ENCODE peak calls at places on chromosomes 3 and 15, in five cellular contexts. R is ovary; O is breast epithelium; F is brain microvascular endothelial cell; E is CD8-positive, alpha-beta memory T cell. W is an unnamed sample.

GRCh38 chr15:83380682-83381081 is 66.5 kb upstream of the SH3GL3 start:
- DNase-seq in R (no peak), E (no peak), O (peak; percentile 66), F (peak; percentile 6), W (no peak)

GRCh38 chr3:138687236-138687635 is 78.7 kb downstream of the FAIM start:
- DNase-seq in E (no peak), F (peak; percentile 11), O (no peak), R (no peak), W (no peak)

GRCh38 chr3:5240740-5241139 is 53.2 kb downstream of the EDEM1 start:
- DNase-seq in F (no peak), O (no peak), E (no peak), R (no peak), W (no peak)

GRCh38 chr3:133955892-133956291 is 60.2 kb upstream of the RAB6B start:
- DNase-seq in R (no peak), E (no peak), O (no peak), F (no peak), W (no peak)

GRCh38 chr3:117184574-117184973 is 475.0 kb downstream of the TUSC7 start:
- DNase-seq in R (no peak), E (no peak), F (peak; percentile 45), O (no peak), W (no peak)

GRCh38 chr3:171569571-171570132 is 109.4 kb upstream of the TNIK start:
- DNase-seq in F (no peak), R (no peak), E (no peak), O (no peak), W (no peak)

GRCh38 chr3:15974647-15975046 is 176.9 kb upstream of the ANKRD28 start:
- DNase-seq in O (no peak), F (no peak), E (no peak), R (no peak), W (peak; percentile 43)

GRCh38 chr3:46670891-46671427 is 22.5 kb downstream of the ALS2CL start:
- DNase-seq in E (no peak), R (no peak), O (no peak), F (no peak), W (no peak)

GRCh38 chr15:27743078-27743477 is 356.0 kb downstream of the OCA2 start:
- DNase-seq in O (no peak), E (no peak), R (no peak), F (no peak), W (no peak)

GRCh38 chr3:184077881-184078280 is 19.0 kb upstream of the HTR3E start:
- DNase-seq in O (no peak), F (no peak), R (no peak), E (no peak), W (no peak)

GRCh38 chr15:82532383-82532990 is 7.8 kb downstream of the RPS17 start:
- DNase-seq in F (no peak), R (peak; percentile 17), O (peak; percentile 15), E (no peak), W (no peak)

GRCh38 chr3:195715583-195716266 is 5.1 kb upstream of the MUC20 start:
- DNase-seq in E (no peak), F (no peak), O (no peak), R (no peak), W (no peak)

GRCh38 chr3:195907730-195908438 is 467 bp downstream of the TNK2 start:
- DNase-seq in R (peak; percentile 49), F (no peak), E (peak; percentile 62), O (no peak), W (no peak)

GRCh38 chr3:187211532-187212274 is 14.4 kb downstream of the RTP1 start:
- DNase-seq in O (peak; percentile 50), F (peak; percentile 22), E (no peak), R (no peak), W (no peak)

GRCh38 chr3:165640970-165641369 is 196.3 kb downstream of the BCHE start:
- DNase-seq in R (no peak), F (no peak), O (no peak), E (no peak), W (no peak)

GRCh38 chr3:11556851-11557644 is 86.7 kb downstream of the VGLL4 start:
- DNase-seq in F (peak; percentile 97), E (no peak), O (no peak), R (no peak), W (no peak)

GRCh38 chr3:127363171-127363570 is 75.3 kb upstream of the PRR20G start:
- DNase-seq in E (no peak), F (no peak), R (no peak), O (no peak), W (no peak)

GRCh38 chr3:84096188-84096587 is 862.6 kb upstream of the CADM2 start:
- DNase-seq in E (no peak), O (no peak), F (no peak), R (no peak), W (no peak)

GRCh38 chr15:37550360-37551024 is 383.9 kb upstream of the TMCO5A start:
- DNase-seq in R (no peak), E (no peak), O (no peak), F (no peak), W (no peak)

GRCh38 chr3:159865042-159865579 is 123.5 kb upstream of the IL12A start:
- DNase-seq in E (no peak), F (peak; percentile 43), R (no peak), O (no peak), W (no peak)

GRCh38 chr15:86661580-86661979 is 581.9 kb downstream of the AGBL1 start:
- DNase-seq in E (no peak), F (no peak), R (no peak), O (no peak), W (no peak)

GRCh38 chr15:38547255-38547997 is 17.2 kb downstream of the RASGRP1 start:
- DNase-seq in F (peak; percentile 20), R (no peak), O (no peak), E (no peak), W (no peak)

GRCh38 chr3:111864821-111865656 is 6.0 kb downstream of the PHLDB2 start:
- DNase-seq in O (no peak), E (no peak), R (no peak), F (peak; percentile 94), W (no peak)

GRCh38 chr15:39200586-39200985 is 380.3 kb upstream of the THBS1 start:
- DNase-seq in F (no peak), O (no peak), E (no peak), R (no peak), W (no peak)

GRCh38 chr15:79522656-79523055 is 90.5 kb downstream of the MINAR1 start:
- DNase-seq in E (no peak), O (no peak), F (no peak), R (no peak), W (no peak)

GRCh38 chr15:73697033-73697467 is 12.9 kb downstream of the CD276 start:
- DNase-seq in R (peak; percentile 91), O (peak; percentile 58), F (peak; percentile 80), E (peak; percentile 77), W (no peak)

GRCh38 chr3:84440306-84440705 is 518.5 kb upstream of the CADM2 start:
- DNase-seq in E (no peak), R (no peak), O (no peak), F (no peak), W (no peak)

GRCh38 chr3:114308830-114309229 is 15.0 kb downstream of the TIGIT start:
- DNase-seq in R (no peak), O (no peak), F (no peak), E (peak; percentile 71), W (no peak)

GRCh38 chr3:42504334-42505202 is 2.1 kb downstream of the VIPR1 start:
- DNase-seq in R (no peak), F (no peak), E (no peak), O (peak; percentile 16), W (no peak)

GRCh38 chr15:70111203-70112017 is 13.7 kb upstream of the TLE3 start:
- DNase-seq in R (peak; percentile 84), F (peak; percentile 86), O (peak; percentile 44), E (no peak), W (no peak)
- H3K4me3 ChIP-seq in R (no peak overlapping the region), F (no peak overlapping the region), O (no peak overlapping the region), E (no peak overlapping the region), W (no peak overlapping the region)

GRCh38 chr3:8494332-8494731 is 7.3 kb upstream of the LMCD1 start:
- DNase-seq in O (no peak), F (no peak), R (no peak), E (no peak), W (no peak)
- H3K27ac ChIP-seq in O (no peak overlapping the region), F (no peak overlapping the region), R (no peak overlapping the region), E (no peak overlapping the region), W (no peak overlapping the region)

GRCh38 chr3:170357920-170358854 is 672 bp downstream of the SKIL start:
- DNase-seq in R (peak; percentile 89), O (peak; percentile 76), F (peak; percentile 80), E (peak; percentile 77), W (no peak)

GRCh38 chr3:170353485-170353884 is 4.0 kb upstream of the SKIL start:
- DNase-seq in R (no peak), F (no peak), O (no peak), E (no peak), W (no peak)

GRCh38 chr3:170356596-170357175 is 829 bp upstream of the SKIL start:
- DNase-seq in R (peak; percentile 90), F (peak; percentile 72), O (peak; percentile 66), E (no peak), W (no peak)

GRCh38 chr3:170357176-170357919 is at the start of gene SKIL:
- DNase-seq in E (peak; percentile 98), F (peak; percentile 96), O (peak; percentile 97), R (peak; percentile 96), W (peak; percentile 61)

DNA sequence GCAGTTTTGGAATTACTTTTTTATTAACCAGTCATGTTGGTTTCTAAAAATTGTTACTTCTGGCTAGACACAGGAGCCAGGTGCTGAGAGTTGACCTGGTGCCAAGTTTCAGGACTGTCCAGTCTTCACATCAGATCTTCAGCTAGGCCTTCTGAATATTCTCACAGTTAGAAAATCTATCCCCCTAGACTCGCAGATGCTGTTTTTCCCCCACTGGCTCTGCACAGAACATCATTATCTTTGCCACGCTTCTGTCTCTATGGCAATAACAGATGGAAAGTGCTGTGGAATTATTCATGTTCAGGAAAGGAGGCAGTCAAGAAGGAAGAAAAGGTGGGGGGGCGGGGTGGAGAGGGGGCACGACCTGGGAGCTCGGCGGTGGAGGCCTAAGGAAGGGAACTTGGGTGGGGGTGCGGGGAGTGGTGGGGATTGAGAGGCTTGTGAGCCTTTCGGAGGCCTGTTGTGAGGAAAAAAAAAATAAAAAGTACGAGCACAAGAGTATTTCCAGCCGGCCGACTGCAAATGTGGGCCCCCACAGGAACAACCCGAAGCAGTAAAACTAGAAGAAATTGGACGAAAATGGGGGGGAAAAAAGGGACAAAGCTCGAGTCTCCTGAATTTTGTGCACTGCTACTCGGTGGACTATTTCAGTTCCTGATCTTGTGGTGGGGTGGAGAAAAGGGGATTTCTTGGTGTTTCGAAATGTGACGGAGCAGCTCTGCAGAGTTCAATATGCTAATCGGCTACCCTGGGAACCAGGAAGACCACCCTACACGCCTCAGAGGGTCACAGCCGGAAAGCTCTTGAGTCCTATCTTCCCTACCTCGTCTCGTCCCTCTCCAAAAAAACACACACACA is 1.5 kb upstream of the SKIL start:
- DNase-seq in F (peak; percentile 74), O (peak; percentile 30), E (no peak), R (peak; percentile 54), W (no peak)
- H3K4me3 ChIP-seq in F (peak overlapping the region; percentile 45), O (peak overlapping the region; percentile 89), E (peak overlapping the region; percentile 55), R (peak overlapping the region; percentile 79), W (peak overlapping the region; percentile 38)

GRCh38 chr3:53803124-53803815 is 42.9 kb downstream of the CHDH start:
- DNase-seq in F (no peak), R (no peak), O (no peak), E (no peak), W (no peak)

GRCh38 chr3:53806182-53807116 is 39.8 kb downstream of the CHDH start:
- DNase-seq in R (no peak), F (peak; percentile 35), E (no peak), O (no peak), W (no peak)

GRCh38 chr3:53805463-53806159 is 40.6 kb downstream of the CHDH start:
- DNase-seq in R (no peak), O (no peak), F (no peak), E (no peak), W (no peak)

GRCh38 chr3:53803816-53804545 is 42.2 kb downstream of the CHDH start:
- DNase-seq in E (no peak), F (no peak), O (no peak), R (no peak), W (no peak)

GRCh38 chr3:53804697-53805462 is 41.3 kb downstream of the CHDH start:
- DNase-seq in E (no peak), F (peak; percentile 66), R (no peak), O (no peak), W (no peak)
- H3K27ac ChIP-seq in E (no peak overlapping the region), F (no peak overlapping the region), R (no peak overlapping the region), O (no peak overlapping the region), W (no peak overlapping the region)